ENCODE peak calls at places on chromosomes 6 and 20, in ten cellular contexts. C is GM12878, I is psoas muscle, F is Peyer's patch, T is fibroblast of mammary gland, W is GM06990, O is BE2C, V is left lung, B is HFF-Myc, H is kidney. K is an unnamed sample.
A peak's percentile ranks its signal among the peaks of the same experiment; 100 is the strongest.

GRCh38 chr6:135983720-135984343 is 132.3 kb downstream of the PDE7B start:
- DNase-seq in C (no peak), I (no peak), F (no peak), T (peak; percentile 62), W (no peak), O (no peak), V (no peak), B (no peak), H (no peak), K (no peak)

GRCh38 chr6:165663283-165663735 is 268 bp upstream of the PDE10A start:
- DNase-seq in C (no peak), I (peak; percentile 55), F (no peak), T (peak; percentile 31), W (no peak), O (no peak), V (no peak), B (no peak), H (peak; percentile 80), K (no peak)

GRCh38 chr6:2447318-2447717 is 201.9 kb upstream of the GMDS start:
- DNase-seq in C (no peak), I (no peak), F (no peak), T (no peak), W (no peak), O (no peak), V (no peak), B (no peak), H (peak; percentile 77), K (no peak)

GRCh38 chr6:42661540-42662153 is 60.8 kb downstream of the PRPH2 start:
- DNase-seq in C (peak; percentile 16), I (peak; percentile 75), F (peak; percentile 78), T (peak; percentile 70), W (peak; percentile 14), O (peak; percentile 78), V (peak; percentile 70), B (peak; percentile 38), H (peak; percentile 81), K (peak; percentile 19)

GRCh38 chr6:111159628-111160027 is 72.3 kb downstream of the SLC16A10 start:
- DNase-seq in C (no peak), I (no peak), F (no peak), T (no peak), W (no peak), O (no peak), V (no peak), B (no peak), H (no peak), K (no peak)

GRCh38 chr6:40125680-40126079 is 191.4 kb upstream of the MOCS1 start:
- DNase-seq in C (no peak), I (no peak), F (no peak), T (no peak), W (no peak), O (no peak), V (no peak), B (no peak), H (no peak), K (no peak)

GRCh38 chr20:48875233-48875913 is 46.1 kb upstream of the ARFGEF2 start:
- DNase-seq in C (no peak), I (no peak), F (no peak), T (no peak), W (no peak), O (no peak), V (no peak), B (no peak), H (no peak), K (no peak)

GRCh38 chr20:33827629-33828325 is 16.6 kb downstream of the CHMP4B start:
- DNase-seq in C (no peak), I (no peak), F (no peak), T (no peak), W (no peak), O (no peak), V (no peak), B (no peak), H (no peak), K (peak; percentile 20)

GRCh38 chr6:112413805-112414204 is 66.7 kb downstream of the RFPL4B start:
- DNase-seq in C (no peak), I (no peak), F (no peak), T (peak; percentile 24), W (no peak), O (no peak), V (no peak), B (no peak), H (no peak), K (no peak)

GRCh38 chr6:14354919-14355572 is 237.5 kb downstream of the CD83 start:
- DNase-seq in C (no peak), I (peak; percentile 50), F (no peak), T (peak; percentile 93), W (no peak), O (no peak), V (peak; percentile 66), B (peak; percentile 49), H (peak; percentile 85), K (peak; percentile 59)

GRCh38 chr6:95110767-95111166 is 466.6 kb upstream of the MANEA start:
- DNase-seq in C (no peak), I (no peak), F (no peak), T (no peak), W (no peak), O (no peak), V (no peak), B (no peak), H (no peak), K (no peak)

GRCh38 chr6:44049163-44049988 is 77.9 kb downstream of the MRPL14 start:
- DNase-seq in C (no peak), I (no peak), F (peak; percentile 27), T (peak; percentile 89), W (no peak), O (no peak), V (peak; percentile 27), B (no peak), H (peak; percentile 32), K (no peak)

GRCh38 chr6:33320315-33321181 is 3.0 kb upstream of the ZBTB22 start:
- DNase-seq in C (no peak), I (peak; percentile 82), F (no peak), T (peak; percentile 96), W (no peak), O (no peak), V (peak; percentile 55), B (peak; percentile 67), H (no peak), K (no peak)

GRCh38 chr20:35954907-35955251 is 577 bp upstream of the SCAND1 start:
- DNase-seq in C (no peak), I (no peak), F (no peak), T (peak; percentile 60), W (no peak), O (no peak), V (no peak), B (no peak), H (no peak), K (peak; percentile 12)

GRCh38 chr6:150334790-150335783 is 33.7 kb upstream of the IYD start:
- DNase-seq in C (no peak), I (no peak), F (no peak), T (peak; percentile 85), W (no peak), O (peak; percentile 29), V (no peak), B (peak; percentile 46), H (no peak), K (peak; percentile 41)

DNA sequence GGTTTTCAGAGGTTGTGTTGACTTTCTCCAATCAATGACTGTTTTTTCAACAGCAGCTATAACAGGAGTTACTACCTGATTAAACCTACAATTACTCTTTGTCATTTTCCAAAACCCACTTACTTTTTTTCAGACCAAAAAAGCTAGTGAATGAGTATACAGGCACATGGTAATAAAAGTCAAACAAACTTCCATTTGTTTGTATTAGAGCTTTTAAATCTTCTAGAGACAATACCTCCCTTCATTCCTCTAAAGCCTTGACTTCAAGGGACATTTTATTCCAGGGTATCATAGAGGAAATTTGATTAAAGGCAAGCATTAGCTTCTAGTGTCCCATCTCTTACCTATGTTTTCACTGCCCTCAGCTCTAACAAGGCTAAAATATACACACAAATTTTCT is 52.7 kb downstream of the IL22RA2 start:
- DNase-seq in C (no peak), I (no peak), F (no peak), T (no peak), W (no peak), O (no peak), V (no peak), B (no peak), H (no peak), K (no peak)
- H3K4me3 ChIP-seq in C (peak overlapping the region; percentile 8), I (no peak overlapping the region), F (no peak overlapping the region), T (no peak overlapping the region), W (no peak overlapping the region), O (no peak overlapping the region), V (no peak overlapping the region), B (no peak overlapping the region), H (no peak overlapping the region), K (no peak overlapping the region)

GRCh38 chr6:108640104-108640503 is 79.4 kb downstream of the FOXO3 start:
- DNase-seq in C (no peak), I (no peak), F (no peak), T (no peak), W (no peak), O (no peak), V (no peak), B (no peak), H (no peak), K (no peak)
- TF ChIP-seq CTCF in C (no peak), I (no peak), F (no peak), T (no peak), W (no peak), O (no peak), V (no peak), B (no peak), H (no peak), K (no peak)

GRCh38 chr20:58984691-58985090 is 3.6 kb downstream of the NELFCD start:
- DNase-seq in C (no peak), I (no peak), F (no peak), T (no peak), W (no peak), O (no peak), V (no peak), B (no peak), H (no peak), K (no peak)

GRCh38 chr20:58985656-58986055 is 4.6 kb downstream of the NELFCD start:
- DNase-seq in C (no peak), I (peak; percentile 47), F (no peak), T (peak; percentile 46), W (no peak), O (no peak), V (no peak), B (no peak), H (no peak), K (no peak)

GRCh38 chr20:58980711-58981563 is at the start of gene NELFCD:
- DNase-seq in C (no peak), I (peak; percentile 87), F (peak; percentile 96), T (peak; percentile 68), W (peak; percentile 88), O (peak; percentile 95), V (peak; percentile 91), B (peak; percentile 26), H (peak; percentile 95), K (peak; percentile 18)

GRCh38 chr20:58981564-58982364 is 708 bp downstream of the NELFCD start:
- DNase-seq in C (no peak), I (no peak), F (no peak), T (peak; percentile 25), W (no peak), O (peak; percentile 22), V (no peak), B (no peak), H (peak; percentile 59), K (no peak)

GRCh38 chr20:58982406-58983114 is 1.5 kb downstream of the NELFCD start:
- DNase-seq in C (no peak), I (no peak), F (no peak), T (no peak), W (no peak), O (no peak), V (no peak), B (no peak), H (peak; percentile 48), K (no peak)
- H3K4me3 ChIP-seq in C (peak overlapping the region; percentile 99), I (peak overlapping the region; percentile 70), F (peak overlapping the region; percentile 97), T (peak overlapping the region; percentile 86), W (peak overlapping the region; percentile 66), O (peak overlapping the region; percentile 97), V (no peak overlapping the region), B (peak overlapping the region; percentile 92), H (peak overlapping the region; percentile 8), K (peak overlapping the region; percentile 83)

GRCh38 chr6:74991573-74992332 is 214.1 kb downstream of the COL12A1 start:
- DNase-seq in C (no peak), I (no peak), F (no peak), T (peak; percentile 35), W (no peak), O (no peak), V (no peak), B (peak; percentile 38), H (no peak), K (peak; percentile 84)
- TF ChIP-seq CTCF in C (no peak), I (no peak), F (no peak), T (peak; percentile 40), W (no peak), O (no peak), V (no peak), B (peak; percentile 41), H (no peak), K (peak; percentile 38)